ENCODE peak calls at places on chromosomes 6 and 20, in five cellular contexts. Q is fibroblast of villous mesenchyme, G is fibroblast of the aortic adventitia, R is pancreas, I is lower lobe of right lung. O is an unnamed sample.

GRCh38 chr6:6471276-6471675 is 117.2 kb upstream of the LY86 start:
- DNase-seq in Q (no peak), G (no peak), R (no peak), I (no peak), O (no peak)

GRCh38 chr6:5968817-5969726 is 37.7 kb downstream of the NRN1 start:
- DNase-seq in Q (no peak), G (peak), R (peak), I (peak), O (no peak)

GRCh38 chr6:36686668-36687513 is 8.4 kb downstream of the CDKN1A start:
- DNase-seq in Q (no peak), G (no peak), R (no peak), I (no peak), O (no peak)

GRCh38 chr20:39453890-39454289 is 491.7 kb downstream of the DHX35 start:
- DNase-seq in Q (no peak), G (no peak), R (no peak), I (no peak), O (no peak)

GRCh38 chr6:153790048-153790447 is 249.0 kb upstream of the OPRM1 start:
- DNase-seq in Q (peak), G (peak), R (no peak), I (no peak), O (peak)

GRCh38 chr6:3306848-3307247 is 48.1 kb downstream of the PSMG4 start:
- DNase-seq in Q (no peak), G (no peak), R (no peak), I (no peak), O (no peak)

GRCh38 chr6:99119109-99120031 is 171.6 kb upstream of the FBXL4 start:
- DNase-seq in Q (peak), G (peak), R (peak), I (no peak), O (peak)

GRCh38 chr6:145031001-145031400 is 704.3 kb downstream of the EPM2A start:
- DNase-seq in Q (no peak), G (peak), R (no peak), I (no peak), O (no peak)

GRCh38 chr6:95091823-95092436 is 485.4 kb upstream of the MANEA start:
- DNase-seq in Q (peak), G (peak), R (no peak), I (no peak), O (peak)

GRCh38 chr6:24847402-24847801 is 48.7 kb upstream of the ARMH2 start:
- DNase-seq in Q (no peak), G (no peak), R (no peak), I (peak), O (no peak)

GRCh38 chr20:38112249-38112942 is 52.7 kb downstream of the TGM2 start:
- DNase-seq in Q (no peak), G (no peak), R (no peak), I (no peak), O (no peak)

GRCh38 chr6:137637161-137637560 is 143.0 kb upstream of the OLIG3 start:
- DNase-seq in Q (peak), G (peak), R (no peak), I (no peak), O (peak)

GRCh38 chr20:41234546-41234945 is 83.0 kb downstream of the ZHX3 start:
- DNase-seq in Q (no peak), G (no peak), R (no peak), I (no peak), O (no peak)

GRCh38 chr6:97653076-97653475 is 370.1 kb upstream of the MMS22L start:
- DNase-seq in Q (no peak), G (no peak), R (no peak), I (no peak), O (no peak)

GRCh38 chr6:122449084-122449483 is 22.5 kb downstream of the SERINC1 start:
- DNase-seq in Q (no peak), G (no peak), R (no peak), I (no peak), O (no peak)

GRCh38 chr6:116268589-116269293 is 11.0 kb downstream of the TSPYL1 start:
- DNase-seq in Q (peak), G (peak), R (no peak), I (no peak), O (peak)

GRCh38 chr6:169190144-169190584 is 63.5 kb downstream of the THBS2 start:
- DNase-seq in Q (peak), G (peak), R (no peak), I (no peak), O (peak)

GRCh38 chr20:32050324-32050723 is 1.7 kb upstream of the HCK start:
- DNase-seq in Q (no peak), G (no peak), R (no peak), I (no peak), O (no peak)

GRCh38 chr20:32052090-32052791 is at the start of gene HCK:
- DNase-seq in Q (no peak), G (no peak), R (no peak), I (peak), O (no peak)

GRCh38 chr20:32052792-32053362 is 835 bp downstream of the HCK start:
- DNase-seq in Q (no peak), G (no peak), R (no peak), I (peak), O (no peak)

GRCh38 chr20:32051720-32052089 is 337 bp upstream of the HCK start:
- DNase-seq in Q (no peak), G (no peak), R (no peak), I (no peak), O (no peak)

GRCh38 chr20:32050851-32051556 is 1.0 kb upstream of the HCK start:
- DNase-seq in Q (no peak), G (no peak), R (no peak), I (peak), O (no peak)
- H3K4me3 ChIP-seq in Q (no peak), G (no peak), R (no peak), I (peak), O (no peak)

DNA sequence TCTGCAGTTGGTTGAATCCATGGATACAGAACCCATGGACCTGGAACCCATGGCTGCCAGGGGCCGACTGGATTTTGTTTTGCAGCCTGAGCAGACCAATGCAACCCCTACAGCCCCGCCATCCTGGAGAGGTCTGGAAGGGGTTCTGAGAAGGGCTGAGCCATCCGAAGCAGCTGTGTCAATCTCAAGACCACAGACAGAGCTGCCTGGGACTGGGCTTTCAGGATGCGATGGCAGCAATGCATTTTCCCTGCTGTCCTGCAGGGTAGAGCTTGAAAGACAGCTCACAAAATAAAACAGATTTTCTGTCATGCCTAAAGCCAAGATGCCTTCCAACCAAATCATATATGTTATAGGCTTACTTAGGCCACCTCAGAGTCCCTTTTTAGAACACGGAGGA is 125.8 kb upstream of the NXT1 start:
- DNase-seq in Q (no peak), G (no peak), R (no peak), I (no peak), O (no peak)
- TF ChIP-seq CTCF in Q (no peak), G (peak), R (no peak), I (no peak), O (peak)

GRCh38 chr20:329325-329695 is 4.0 kb downstream of the SOX12 start:
- DNase-seq in Q (no peak), G (no peak), R (no peak), I (no peak), O (no peak)

GRCh38 chr20:330233-331149 is 5.1 kb downstream of the SOX12 start:
- DNase-seq in Q (peak), G (peak), R (peak), I (no peak), O (peak)

GRCh38 chr20:327946-328563 is 2.7 kb downstream of the SOX12 start:
- DNase-seq in Q (peak), G (no peak), R (peak), I (no peak), O (no peak)

GRCh38 chr20:328596-329324 is 3.4 kb downstream of the SOX12 start:
- DNase-seq in Q (no peak), G (no peak), R (peak), I (no peak), O (no peak)

GRCh38 chr20:329851-330232 is 4.5 kb downstream of the SOX12 start:
- DNase-seq in Q (no peak), G (no peak), R (no peak), I (no peak), O (no peak)
- H3K4me3 ChIP-seq in Q (no peak), G (no peak), R (no peak), I (no peak), O (no peak)

GRCh38 chr20:22490287-22491187 is 93.8 kb downstream of the FOXA2 start:
- DNase-seq in Q (no peak), G (peak), R (peak), I (peak), O (peak)
- TF ChIP-seq CTCF in Q (no peak), G (no peak), R (no peak), I (no peak), O (no peak)

O was measured in fibroblast of pulmonary artery.